ENCODE peak calls at places on chromosomes 12 and 14, in eight cellular contexts. R is left ventricle myocardium inferior, A is brain microvascular endothelial cell, V is testis, Z is lower lobe of right lung, C is esophagus squamous epithelium, M is thoracic aorta, O is heart left ventricle. P is an unnamed sample.

GRCh38 chr12:26198742-26199141 is 3.4 kb downstream of the SSPN start:
- DNase-seq in R (peak; percentile 29), A (peak; percentile 32), V (no peak), Z (no peak), C (no peak), M (peak; percentile 19), O (no peak), P (no peak)

GRCh38 chr12:2618291-2618995 is 176.3 kb upstream of the FKBP4 start:
- DNase-seq in R (no peak), A (no peak), V (no peak), Z (no peak), C (no peak), M (no peak), O (no peak), P (no peak)

GRCh38 chr12:28026701-28027100 is 54.2 kb upstream of the PTHLH start:
- DNase-seq in R (no peak), A (no peak), V (no peak), Z (no peak), C (no peak), M (no peak), O (no peak), P (peak; percentile 17)

GRCh38 chr14:80404413-80404812 is 193.1 kb upstream of the DIO2 start:
- DNase-seq in R (no peak), A (no peak), V (no peak), Z (no peak), C (no peak), M (no peak), O (no peak), P (no peak)

GRCh38 chr12:104219361-104219892 is 3.8 kb downstream of the TXNRD1 start:
- DNase-seq in R (no peak), A (peak; percentile 86), V (peak; percentile 52), Z (no peak), C (no peak), M (no peak), O (peak; percentile 10), P (peak; percentile 81)

GRCh38 chr14:77459072-77459723 is 1.3 kb downstream of the AHSA1 start:
- DNase-seq in R (no peak), A (peak; percentile 85), V (peak; percentile 94), Z (no peak), C (peak; percentile 1), M (no peak), O (no peak), P (peak; percentile 48)

GRCh38 chr14:73878436-73878835 is 8.2 kb upstream of the ZNF410 start:
- DNase-seq in R (no peak), A (no peak), V (no peak), Z (no peak), C (no peak), M (no peak), O (no peak), P (no peak)

GRCh38 chr12:68264175-68264863 is 10.9 kb upstream of the IL22 start:
- DNase-seq in R (no peak), A (peak; percentile 39), V (no peak), Z (no peak), C (no peak), M (no peak), O (no peak), P (no peak)

GRCh38 chr12:19451196-19451595 is 11.9 kb downstream of the AEBP2 start:
- DNase-seq in R (no peak), A (peak; percentile 38), V (no peak), Z (no peak), C (no peak), M (no peak), O (no peak), P (no peak)

GRCh38 chr12:95117178-95117599 is 43.8 kb upstream of the NR2C1 start:
- DNase-seq in R (no peak), A (peak; percentile 65), V (peak; percentile 87), Z (no peak), C (no peak), M (no peak), O (peak; percentile 72), P (no peak)

GRCh38 chr12:3285570-3285969 is 205.4 kb upstream of the PRMT8 start:
- DNase-seq in R (no peak), A (no peak), V (no peak), Z (no peak), C (no peak), M (no peak), O (no peak), P (no peak)

GRCh38 chr12:24741216-24741615 is 207.7 kb downstream of the BCAT1 start:
- DNase-seq in R (no peak), A (no peak), V (no peak), Z (no peak), C (no peak), M (no peak), O (no peak), P (no peak)

GRCh38 chr12:131494741-131495524 is 216.0 kb upstream of the SFSWAP start:
- DNase-seq in R (no peak), A (no peak), V (no peak), Z (no peak), C (no peak), M (no peak), O (no peak), P (no peak)

GRCh38 chr12:127780881-127781280 is 486.1 kb upstream of the TMEM132C start:
- DNase-seq in R (no peak), A (no peak), V (no peak), Z (no peak), C (no peak), M (no peak), O (no peak), P (no peak)

GRCh38 chr14:86892167-86892956 is 1100.6 kb downstream of the GALC start:
- DNase-seq in R (no peak), A (no peak), V (no peak), Z (no peak), C (no peak), M (no peak), O (no peak), P (no peak)

GRCh38 chr12:95213928-95214327 is 3.3 kb downstream of the FGD6 start:
- DNase-seq in R (no peak), A (no peak), V (no peak), Z (no peak), C (no peak), M (no peak), O (no peak), P (no peak)

DNA sequence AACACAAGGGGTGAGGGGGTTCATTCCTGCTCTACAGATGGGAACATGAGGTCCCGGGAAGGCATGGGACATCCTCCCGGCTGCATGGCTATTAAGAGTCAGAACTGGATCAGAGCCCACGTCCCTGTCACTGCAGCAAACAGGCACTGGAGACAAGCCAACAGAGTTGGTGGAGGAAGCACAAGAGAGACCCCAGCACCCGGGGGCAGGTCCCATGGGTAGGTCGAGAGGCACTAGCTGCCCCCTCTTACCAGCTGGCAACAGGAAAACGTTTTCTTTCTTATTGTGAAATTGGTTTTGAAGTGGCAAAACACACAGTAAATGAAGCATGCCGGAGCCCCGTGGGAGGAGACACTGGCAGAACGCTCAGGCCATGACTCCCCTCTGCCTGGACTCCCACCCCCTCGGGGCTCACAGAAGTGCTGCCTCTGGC is 43.6 kb downstream of the SYNE3 start:
- DNase-seq in R (no peak), A (no peak), V (no peak), Z (no peak), C (no peak), M (no peak), O (no peak), P (no peak)
- H3K27ac ChIP-seq in R (peak overlapping the region; percentile 76), A (no peak overlapping the region), V (no peak overlapping the region), Z (no peak overlapping the region), C (no peak overlapping the region), M (no peak overlapping the region), O (no peak overlapping the region), P (peak overlapping the region; percentile 2)

DNA sequence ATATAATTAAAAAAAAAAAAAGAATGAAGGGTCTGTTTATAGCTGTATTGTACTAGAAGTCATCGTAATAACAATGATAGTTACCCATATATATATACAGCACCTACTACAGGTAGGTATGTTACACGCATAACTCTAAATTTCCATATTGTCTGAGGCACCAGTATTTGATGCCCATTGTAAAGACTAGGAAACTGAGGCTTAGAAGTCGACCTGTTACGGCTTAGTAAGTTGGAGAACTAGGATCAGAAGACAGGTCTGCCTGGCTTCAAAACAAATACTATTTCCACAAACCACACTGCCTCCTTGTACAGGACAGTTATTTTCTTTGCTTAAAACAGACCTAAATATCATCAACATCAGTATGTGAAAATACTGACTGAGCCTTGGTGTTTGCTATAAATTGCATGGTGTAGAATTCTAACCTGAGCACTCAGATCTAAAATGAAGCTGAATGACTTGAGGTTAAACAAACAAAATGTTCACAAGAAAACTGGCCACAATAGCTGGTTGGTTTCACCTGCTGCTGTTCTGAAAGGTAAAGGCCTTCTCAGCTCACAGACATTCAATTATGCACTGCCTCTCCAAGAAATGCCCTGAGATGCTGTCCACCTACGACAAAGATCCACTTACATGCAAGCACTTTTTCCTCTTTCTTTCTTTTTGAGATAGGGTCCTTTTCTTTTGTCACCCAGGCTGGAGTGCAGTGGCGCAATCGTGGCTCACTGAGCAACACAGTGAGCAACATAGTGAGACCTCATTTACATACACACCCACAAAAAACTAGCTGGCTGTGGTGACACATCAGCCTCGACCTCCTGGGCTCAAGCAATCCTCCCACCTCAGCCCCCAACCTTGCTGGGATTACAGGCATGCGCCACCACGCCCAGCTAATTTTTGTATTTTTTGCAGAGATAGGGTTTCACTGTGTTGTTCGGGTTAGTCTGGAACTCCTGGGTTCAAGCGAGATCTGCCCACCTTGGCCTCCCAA is 35.7 kb downstream of the SSH1 start:
- DNase-seq in R (no peak), A (peak; percentile 61), V (no peak), Z (peak; percentile 77), C (no peak), M (no peak), O (no peak), P (no peak)
- TF ChIP-seq CTCF in R (no peak), A (no peak), V (no peak), Z (no peak), C (no peak), M (no peak), O (no peak), P (no peak)

DNA sequence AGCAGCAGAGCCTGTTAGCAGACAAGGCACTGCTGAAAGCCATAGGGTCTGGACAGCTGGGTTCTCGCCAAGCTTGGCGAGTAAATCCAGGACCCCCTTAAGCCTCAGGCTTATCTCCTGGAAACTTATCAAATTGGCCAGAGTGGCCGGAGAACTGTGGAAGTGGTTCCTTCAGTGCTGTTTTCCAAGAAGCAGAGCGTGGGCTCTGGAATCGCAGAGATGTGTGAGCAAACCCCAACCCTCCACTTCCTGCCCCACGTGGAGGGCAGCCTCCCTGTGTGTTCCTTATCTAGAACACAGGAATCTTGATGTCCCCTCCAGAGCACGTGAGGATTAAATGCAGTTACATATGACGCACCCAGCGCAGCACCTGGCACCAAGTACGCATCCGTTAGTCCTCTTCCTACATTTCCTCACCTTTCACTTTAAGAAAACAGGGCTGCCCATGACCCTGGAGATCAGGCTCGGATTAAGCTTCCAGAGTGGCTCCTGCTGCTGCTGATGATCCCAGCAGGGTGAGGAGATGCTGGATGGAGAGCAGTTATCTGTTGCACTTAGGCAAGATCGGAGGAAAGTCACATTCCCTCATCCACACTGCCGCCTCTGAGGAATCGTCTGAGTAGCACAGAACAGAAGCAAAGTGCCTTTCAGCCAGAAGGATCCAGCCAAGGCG is 35.0 kb downstream of the MMAB start:
- DNase-seq in R (no peak), A (no peak), V (no peak), Z (no peak), C (no peak), M (no peak), O (no peak), P (no peak)
- H3K27ac ChIP-seq in R (no peak overlapping the region), A (no peak overlapping the region), V (no peak overlapping the region), Z (no peak overlapping the region), C (no peak overlapping the region), M (no peak overlapping the region), O (no peak overlapping the region), P (no peak overlapping the region)

DNA sequence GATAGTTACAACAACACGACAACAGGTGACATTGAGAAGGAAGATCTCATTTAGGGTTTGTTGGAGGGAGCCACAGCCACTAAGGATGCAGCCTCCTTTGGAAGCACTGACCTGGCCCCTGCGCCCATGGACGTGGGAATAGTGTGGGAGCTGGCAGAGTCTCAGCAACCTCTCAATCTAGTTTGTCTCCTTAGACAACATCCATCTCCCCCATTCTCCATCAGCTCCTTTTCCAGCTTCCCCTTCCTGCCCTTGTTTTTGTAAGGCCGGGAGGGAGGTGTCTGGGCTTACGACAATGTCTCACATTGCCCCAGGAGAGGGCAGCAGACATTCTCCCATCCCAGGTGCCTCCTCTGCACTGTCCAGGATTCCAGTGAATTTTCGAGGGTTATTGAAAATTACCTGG is 170.2 kb upstream of the PZP start:
- DNase-seq in R (no peak), A (no peak), V (peak; percentile 67), Z (no peak), C (no peak), M (no peak), O (no peak), P (peak; percentile 51)
- TF ChIP-seq CTCF in R (peak; percentile 32), A (peak; percentile 58), V (peak; percentile 16), Z (no peak), C (peak; percentile 18), M (no peak), O (peak; percentile 34), P (no peak)

P was measured in RWPE1.